ENCODE peak calls at places on chromosome 6, in six cellular contexts. P, U, C, G, I and R are unnamed samples.

GRCh38 chr6:137369135-137369534 is 125.1 kb downstream of the OLIG3 start:
- DNase-seq in P (no peak), U (no peak), C (no peak), G (no peak), I (no peak), R (no peak)

GRCh38 chr6:8556370-8557018 is 121.1 kb upstream of the SLC35B3 start:
- DNase-seq in P (no peak), U (peak; percentile 2), C (no peak), G (peak; percentile 64), I (peak; percentile 84), R (no peak)

GRCh38 chr6:35317483-35318199 is 20.0 kb downstream of the DEF6 start:
- DNase-seq in P (no peak), U (no peak), C (no peak), G (no peak), I (peak; percentile 38), R (no peak)

GRCh38 chr6:124233221-124233620 is 429.6 kb downstream of the NKAIN2 start:
- DNase-seq in P (no peak), U (no peak), C (no peak), G (no peak), I (no peak), R (no peak)

GRCh38 chr6:11270030-11271027 is 37.9 kb upstream of the NEDD9 start:
- DNase-seq in P (no peak), U (peak; percentile 10), C (no peak), G (peak; percentile 59), I (no peak), R (no peak)

GRCh38 chr6:140436023-140436811 is 1061.8 kb upstream of the CITED2 start:
- DNase-seq in P (no peak), U (peak; percentile 67), C (no peak), G (no peak), I (no peak), R (peak; percentile 35)

GRCh38 chr6:5667737-5668136 is 339.0 kb downstream of the NRN1 start:
- DNase-seq in P (no peak), U (no peak), C (no peak), G (no peak), I (no peak), R (no peak)

GRCh38 chr6:151442359-151442758 is 9.6 kb downstream of the RMND1 start:
- DNase-seq in P (no peak), U (no peak), C (no peak), G (no peak), I (no peak), R (no peak)

GRCh38 chr6:72321741-72322140 is 300.1 kb upstream of the KCNQ5 start:
- DNase-seq in P (no peak), U (peak; percentile 73), C (no peak), G (no peak), I (no peak), R (no peak)

GRCh38 chr6:143901885-143902708 is 37.8 kb downstream of the ZC2HC1B start:
- DNase-seq in P (no peak), U (peak; percentile 49), C (no peak), G (no peak), I (no peak), R (no peak)

GRCh38 chr6:139943391-139943790 is 568.9 kb upstream of the CITED2 start:
- DNase-seq in P (no peak), U (peak; percentile 89), C (no peak), G (peak; percentile 44), I (peak; percentile 65), R (peak; percentile 59)

GRCh38 chr6:142324111-142324510 is 22.3 kb downstream of the ADGRG6 start:
- DNase-seq in P (no peak), U (no peak), C (no peak), G (no peak), I (no peak), R (no peak)

GRCh38 chr6:158638393-158638792 is 6.2 kb downstream of the DYNLT1 start:
- DNase-seq in P (no peak), U (no peak), C (no peak), G (no peak), I (no peak), R (no peak)

GRCh38 chr6:14710421-14710820 is 535.4 kb upstream of the JARID2 start:
- DNase-seq in P (no peak), U (no peak), C (no peak), G (no peak), I (no peak), R (no peak)
- H3K4me1 ChIP-seq in P (peaks cover 5% of the 10 kb centered on the region), U (peaks cover 20% of the 10 kb centered on the region), C (peaks cover 38% of the 10 kb centered on the region), G (peaks cover 30% of the 10 kb centered on the region), I (peaks cover 75% of the 10 kb centered on the region), R (peaks cover 57% of the 10 kb centered on the region)

GRCh38 chr6:4351506-4351852 is 216.1 kb upstream of the ECI2 start:
- DNase-seq in P (no peak), U (no peak), C (no peak), G (no peak), I (no peak), R (no peak)

GRCh38 chr6:4349931-4350330 is 214.6 kb upstream of the ECI2 start:
- DNase-seq in P (no peak), U (no peak), C (no peak), G (no peak), I (no peak), R (no peak)

GRCh38 chr6:4349323-4349722 is 213.9 kb upstream of the ECI2 start:
- DNase-seq in P (no peak), U (no peak), C (no peak), G (no peak), I (no peak), R (no peak)

GRCh38 chr6:4351857-4352669 is 216.7 kb upstream of the ECI2 start:
- DNase-seq in P (peak; percentile 50), U (peak; percentile 95), C (peak; percentile 59), G (peak; percentile 79), I (peak; percentile 88), R (peak; percentile 77)

DNA sequence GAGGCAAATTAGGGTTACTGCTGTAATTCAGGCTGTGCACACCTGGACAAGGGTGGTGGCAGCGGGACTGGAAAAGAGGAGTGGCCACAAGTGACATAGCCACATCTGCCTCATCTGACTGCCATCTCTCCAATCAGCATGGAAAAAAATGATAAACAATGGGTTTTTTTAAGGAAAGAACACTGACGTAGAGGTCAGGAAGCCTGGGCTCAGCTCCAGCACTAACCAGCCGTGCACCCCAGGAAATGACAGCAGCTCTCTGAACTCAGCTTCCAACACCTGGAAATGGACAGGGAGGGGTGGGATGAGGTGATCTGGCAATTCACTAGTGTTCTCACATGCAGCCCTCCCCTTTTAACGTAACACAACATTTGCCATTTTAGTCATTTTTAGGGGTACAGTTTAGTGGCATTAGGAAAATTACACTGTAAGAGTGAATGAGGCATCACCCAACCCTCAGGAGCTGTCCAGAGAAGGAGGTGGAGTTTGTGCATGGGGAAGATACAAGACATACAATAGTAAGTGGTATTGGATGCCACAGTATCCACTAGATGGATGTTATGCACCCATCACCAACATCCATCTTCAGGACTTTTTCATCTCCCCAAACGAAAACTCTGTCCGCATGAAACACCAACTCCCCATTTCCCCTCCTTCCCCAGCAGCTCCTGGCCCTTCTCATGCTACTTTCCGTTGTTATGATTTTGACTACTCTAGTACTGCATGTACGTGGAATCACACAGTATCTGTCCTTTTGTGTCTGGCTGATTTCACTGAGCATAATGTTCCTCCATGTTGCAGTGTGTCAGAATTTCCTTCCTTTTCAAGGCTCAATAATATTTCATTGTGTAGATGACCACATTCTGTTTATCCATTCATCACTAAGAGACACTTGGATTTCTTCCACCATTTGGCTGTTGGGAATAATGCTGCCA is 215.5 kb upstream of the ECI2 start:
- DNase-seq in P (no peak), U (peak; percentile 73), C (no peak), G (no peak), I (no peak), R (no peak)
- H3K4me1 ChIP-seq in P (peaks cover 12% of the 10 kb centered on the region), U (peaks cover 27% of the 10 kb centered on the region), C (peaks cover 4% of the 10 kb centered on the region), G (peaks cover 44% of the 10 kb centered on the region), I (peaks cover 38% of the 10 kb centered on the region), R (peaks cover 24% of the 10 kb centered on the region)

GRCh38 chr6:111732390-111732789 is 126.7 kb upstream of the TRAF3IP2 start:
- DNase-seq in P (no peak), U (no peak), C (no peak), G (no peak), I (no peak), R (no peak)

GRCh38 chr6:111731404-111732195 is 125.9 kb upstream of the TRAF3IP2 start:
- DNase-seq in P (no peak), U (peak; percentile 6), C (no peak), G (no peak), I (no peak), R (no peak)

GRCh38 chr6:111727798-111728197 is 122.1 kb upstream of the TRAF3IP2 start:
- DNase-seq in P (no peak), U (peak; percentile 20), C (no peak), G (peak; percentile 12), I (peak; percentile 27), R (no peak)

GRCh38 chr6:111734068-111734825 is 128.6 kb upstream of the TRAF3IP2 start:
- DNase-seq in P (no peak), U (peak; percentile 40), C (no peak), G (no peak), I (no peak), R (no peak)

GRCh38 chr6:111730835-111731234 is 125.2 kb upstream of the TRAF3IP2 start:
- DNase-seq in P (no peak), U (no peak), C (no peak), G (no peak), I (no peak), R (no peak)
- H3K4me1 ChIP-seq in P (peaks cover 9% of the 10 kb centered on the region), U (peaks cover 10% of the 10 kb centered on the region), C (peaks cover 11% of the 10 kb centered on the region), G (no peaks in the 10 kb centered on the region), I (no peaks in the 10 kb centered on the region), R (no peaks in the 10 kb centered on the region)

GRCh38 chr6:129645371-129646139 is 64.4 kb downstream of the ARHGAP18 start:
- DNase-seq in P (no peak), U (no peak), C (no peak), G (peak; percentile 74), I (peak; percentile 54), R (peak; percentile 50)

GRCh38 chr6:129641344-129641743 is 68.6 kb downstream of the ARHGAP18 start:
- DNase-seq in P (no peak), U (peak; percentile 64), C (no peak), G (no peak), I (no peak), R (no peak)

GRCh38 chr6:129643968-129644367 is 66.0 kb downstream of the ARHGAP18 start:
- DNase-seq in P (no peak), U (no peak), C (no peak), G (peak; percentile 64), I (no peak), R (no peak)

GRCh38 chr6:129644567-129645015 is 65.4 kb downstream of the ARHGAP18 start:
- DNase-seq in P (no peak), U (peak; percentile 76), C (no peak), G (peak; percentile 59), I (no peak), R (no peak)

DNA sequence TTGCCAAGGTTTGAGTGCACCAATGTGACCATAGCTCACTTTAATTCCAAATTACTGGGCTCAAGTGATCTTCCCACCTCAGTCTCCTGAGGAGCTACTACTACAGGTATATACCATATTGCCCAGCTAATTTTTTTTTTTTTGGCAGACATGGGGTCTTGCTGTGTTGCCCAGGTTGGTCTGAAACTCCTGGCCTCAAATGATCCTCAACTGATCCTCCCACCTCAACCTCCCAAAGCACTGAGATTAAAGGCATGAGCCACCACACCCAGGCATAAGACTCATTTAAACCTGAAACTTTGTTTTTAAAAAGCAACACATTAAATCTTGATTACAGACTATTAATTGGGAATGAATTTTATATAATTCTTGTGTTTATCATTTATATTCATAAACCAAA is 67.7 kb downstream of the ARHGAP18 start:
- DNase-seq in P (no peak), U (no peak), C (no peak), G (no peak), I (no peak), R (no peak)
- H3K4me1 ChIP-seq in P (no peaks in the 10 kb centered on the region), U (peaks cover 28% of the 10 kb centered on the region), C (peaks cover 49% of the 10 kb centered on the region), G (peaks cover 80% of the 10 kb centered on the region), I (peaks cover 32% of the 10 kb centered on the region), R (peaks cover 31% of the 10 kb centered on the region)

GRCh38 chr6:44006872-44007303 is 120.4 kb downstream of the MRPL14 start:
- DNase-seq in P (no peak), U (no peak), C (peak; percentile 15), G (no peak), I (no peak), R (no peak)
- H3K4me1 ChIP-seq in P (peaks cover 18% of the 10 kb centered on the region), U (peaks cover 44% of the 10 kb centered on the region), C (peaks cover 34% of the 10 kb centered on the region), G (peaks cover 81% of the 10 kb centered on the region), I (peaks cover 27% of the 10 kb centered on the region), R (peaks cover 82% of the 10 kb centered on the region)

GRCh38 chr6:105453968-105454367 is 51.1 kb upstream of the PREP start:
- DNase-seq in P (no peak), U (no peak), C (no peak), G (no peak), I (no peak), R (no peak)
- H3K4me1 ChIP-seq in P (peaks cover under 1% of the 10 kb centered on the region), U (no peaks in the 10 kb centered on the region), C (no peaks in the 10 kb centered on the region), G (no peaks in the 10 kb centered on the region), I (peaks cover 5% of the 10 kb centered on the region), R (no peaks in the 10 kb centered on the region)